ENCODE peak calls at places on chromosomes 12 and 14, in five cellular contexts. A, S, Q, F and H are unnamed samples. For H3K36me3, the result is how much of the 10 kb centered on the place peaks cover.

GRCh38 chr12:25319233-25319984 is 68.7 kb upstream of the KRAS start:
- DNase-seq in F (no peak), Q (no peak), S (no peak), A (no peak), H (no peak)

GRCh38 chr12:2959194-2959507 is at the start of gene TEAD4:
- DNase-seq in S (peak), F (peak), Q (peak), A (peak), H (no peak)

GRCh38 chr14:70282666-70283065 is 76.8 kb downstream of the COX16 start:
- DNase-seq in A (no peak), S (no peak), F (no peak), Q (no peak), H (no peak)

GRCh38 chr12:10147714-10148403 is 17.9 kb upstream of the CLEC7A start:
- DNase-seq in S (no peak), Q (no peak), F (no peak), A (no peak), H (no peak)

GRCh38 chr14:22822017-22822618 is 6.9 kb upstream of the SLC7A7 start:
- DNase-seq in S (no peak), Q (no peak), A (no peak), F (peak), H (no peak)

GRCh38 chr12:39071611-39072010 is 166.2 kb upstream of the CPNE8 start:
- DNase-seq in Q (no peak), S (no peak), F (no peak), A (no peak), H (no peak)

GRCh38 chr14:90791481-90791880 is 24.7 kb downstream of the TTC7B start:
- DNase-seq in A (peak), Q (no peak), F (no peak), S (no peak), H (no peak)

GRCh38 chr12:102426599-102427541 is 53.5 kb downstream of the IGF1 start:
- DNase-seq in A (no peak), Q (no peak), F (no peak), S (no peak), H (no peak)

DNA sequence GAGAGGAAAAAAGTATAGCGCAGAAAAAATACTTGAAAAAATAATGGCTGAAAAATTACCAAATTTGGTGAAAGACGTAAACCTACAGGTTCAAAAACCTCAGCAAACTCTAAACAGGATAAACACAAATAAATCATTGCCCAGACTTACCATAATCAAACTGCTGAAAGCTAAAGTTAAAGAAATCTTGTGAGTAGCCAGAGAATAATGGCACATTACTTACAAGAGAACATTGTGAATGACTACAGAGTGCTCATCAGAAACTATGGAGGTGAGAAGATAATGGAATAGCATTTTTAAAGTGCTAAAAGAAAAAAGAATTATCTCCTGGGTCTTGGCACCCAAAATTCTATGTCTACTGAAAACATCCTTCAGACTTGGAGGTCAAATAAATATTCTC is 36.0 kb downstream of the ATF1 start:
- DNase-seq in S (no peak), A (no peak), F (no peak), Q (no peak), H (no peak)
- H3K36me3 ChIP-seq in S (under half), A (under half), F (under half), Q (under half), H (under half)

GRCh38 chr14:51457858-51458562 is 193.7 kb upstream of the FRMD6 start:
- DNase-seq in A (no peak), Q (no peak), F (no peak), S (no peak), H (no peak)

GRCh38 chr14:51462182-51462581 is 189.5 kb upstream of the FRMD6 start:
- DNase-seq in F (no peak), A (no peak), Q (no peak), S (no peak), H (no peak)

GRCh38 chr14:51455041-51455835 is 196.5 kb upstream of the FRMD6 start:
- DNase-seq in A (no peak), S (no peak), Q (no peak), F (no peak), H (no peak)

GRCh38 chr14:51460051-51460450 is 191.7 kb upstream of the FRMD6 start:
- DNase-seq in F (no peak), A (no peak), Q (no peak), S (no peak), H (no peak)

DNA sequence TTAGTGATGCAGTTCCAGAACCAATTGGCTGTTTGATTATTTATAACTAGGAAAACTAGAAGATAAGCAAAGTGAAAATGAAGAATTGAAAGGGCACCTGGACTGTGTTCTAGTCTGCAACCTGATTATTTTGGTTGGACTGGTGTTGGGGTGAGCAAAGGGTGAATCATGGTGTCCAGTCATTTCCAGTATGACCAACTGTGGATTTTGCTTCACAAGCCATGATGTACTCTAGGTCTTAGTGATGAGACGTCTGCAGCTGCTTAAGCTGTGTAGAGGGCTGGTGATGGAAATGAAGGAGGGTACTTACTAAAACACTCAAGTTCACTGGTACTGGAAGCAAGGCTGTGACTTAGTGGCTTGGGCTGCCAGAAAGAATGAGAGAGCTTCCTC is 193.2 kb upstream of the FRMD6 start:
- DNase-seq in A (no peak), F (no peak), S (no peak), Q (no peak), H (no peak)
- H3K4me3 ChIP-seq in A (no peak), F (no peak), S (no peak), Q (no peak), H (no peak)

GRCh38 chr12:121837680-121838079 is 21.0 kb downstream of the HPD start:
- DNase-seq in A (no peak), F (no peak), S (no peak), Q (no peak), H (no peak)

GRCh38 chr12:121839993-121840761 is 18.5 kb downstream of the HPD start:
- DNase-seq in Q (no peak), A (no peak), S (no peak), F (no peak), H (no peak)

GRCh38 chr12:121838096-121838495 is 20.6 kb downstream of the HPD start:
- DNase-seq in S (no peak), F (no peak), Q (no peak), A (no peak), H (no peak)

GRCh38 chr12:121843236-121843982 is 15.2 kb downstream of the HPD start:
- DNase-seq in S (no peak), A (no peak), Q (no peak), F (no peak), H (no peak)

DNA sequence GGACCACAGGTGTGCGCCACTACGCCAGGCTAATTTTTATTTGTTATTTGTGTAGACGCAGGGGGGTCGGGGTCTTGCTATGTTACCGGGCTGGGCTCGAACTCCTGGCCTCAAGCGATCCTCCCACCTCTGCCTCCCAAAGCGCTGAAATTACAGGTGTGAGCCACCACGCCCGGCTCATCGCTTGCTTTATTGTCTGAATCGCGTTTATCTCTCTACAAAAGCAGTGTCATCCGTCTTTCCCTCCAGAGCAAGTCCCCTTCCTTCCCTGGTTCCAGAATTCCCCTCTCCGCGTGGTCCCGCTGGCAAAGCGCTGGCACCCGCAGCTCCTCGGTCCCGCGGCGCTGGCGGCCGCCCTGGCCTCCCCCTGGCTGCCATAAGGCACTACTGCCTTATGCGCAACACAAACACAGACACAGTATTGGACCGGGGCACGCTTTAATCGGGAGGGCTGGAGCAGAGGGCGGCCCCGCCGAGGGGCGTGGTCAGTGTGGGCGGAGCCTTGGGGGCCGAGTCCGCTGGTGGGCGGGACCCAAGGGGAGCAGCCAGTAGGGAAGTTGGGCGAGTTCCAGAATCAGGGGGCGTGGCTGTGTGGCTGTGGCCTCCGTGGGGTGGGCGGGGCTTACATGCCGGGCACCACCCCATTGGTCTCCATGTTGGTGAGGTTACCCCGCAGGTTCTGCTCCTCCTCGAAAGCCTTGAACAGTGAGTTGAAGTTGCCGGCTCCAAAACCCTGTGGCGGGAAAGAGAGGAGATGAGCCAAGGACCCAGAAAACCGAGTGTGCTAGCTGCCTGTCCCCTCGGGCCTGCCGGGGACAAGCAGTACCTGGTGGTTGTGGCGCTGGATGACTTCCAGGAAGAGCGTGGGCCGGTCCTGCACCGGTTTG is 19.3 kb downstream of the HPD start:
- DNase-seq in S (peak), A (peak), F (peak), Q (peak), H (peak)
- TF ChIP-seq CTCF in S (peak), A (peak), F (peak), Q (peak), H (peak)

DNA sequence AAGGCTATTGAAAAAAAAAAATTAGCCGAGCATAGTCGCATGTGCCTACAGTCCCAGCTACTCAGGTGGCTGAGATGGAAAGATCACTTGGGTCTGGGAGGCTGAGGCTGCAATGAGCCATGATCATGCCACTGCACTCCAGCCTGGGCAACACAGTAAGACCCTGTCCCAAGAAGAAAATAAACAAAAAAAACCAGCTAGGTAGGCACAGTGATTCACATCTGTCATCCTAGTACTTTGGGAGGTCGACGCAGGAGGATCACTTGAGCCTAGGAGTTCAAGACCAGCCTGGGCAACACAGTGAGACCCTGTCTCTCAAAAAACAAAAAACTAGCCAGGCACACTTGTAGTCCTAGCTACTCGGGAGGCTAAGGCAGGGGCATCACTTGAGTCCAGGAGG is 8.2 kb downstream of the SARNP start:
- DNase-seq in A (no peak), S (no peak), F (no peak), Q (no peak), H (no peak)
- H3K36me3 ChIP-seq in A (under half), S (under half), F (under half), Q (under half), H (under half)

DNA sequence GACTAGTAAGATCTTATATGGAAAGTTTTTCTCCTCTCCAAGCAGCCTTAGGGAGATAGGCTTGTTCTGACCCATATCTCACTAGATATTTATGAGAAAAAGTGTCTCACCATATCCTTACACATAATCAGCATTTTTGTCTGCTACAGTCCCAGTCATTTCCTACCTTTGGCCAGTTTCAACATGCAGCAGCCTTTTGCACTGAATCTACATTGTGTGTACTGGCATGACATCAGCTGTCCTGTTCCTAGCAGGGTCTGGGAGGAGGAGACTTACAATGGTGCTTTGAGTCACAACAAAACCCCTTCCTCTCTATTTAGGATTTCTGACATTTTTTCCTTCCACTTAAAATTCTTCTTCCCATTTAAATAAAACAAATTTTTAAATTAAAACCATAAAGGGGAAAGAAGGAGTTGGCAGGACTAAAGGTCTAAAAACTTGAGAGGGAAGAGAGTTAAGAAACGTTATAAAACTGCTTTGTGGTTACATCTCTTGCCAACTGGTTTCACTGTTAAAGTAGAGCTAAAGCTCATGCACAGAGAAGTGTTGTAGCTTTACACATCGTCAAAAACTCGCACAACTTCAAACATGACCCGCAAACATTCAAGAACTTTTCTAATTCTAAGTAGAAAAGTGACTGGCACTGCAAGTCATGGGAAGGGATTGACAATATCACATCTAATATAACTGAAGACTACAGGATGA is 53.3 kb upstream of the CERS5 start:
- DNase-seq in S (no peak), F (no peak), Q (no peak), A (no peak), H (peak)
- H3K4me3 ChIP-seq in S (peak), F (peak), Q (peak), A (peak), H (peak)

DNA sequence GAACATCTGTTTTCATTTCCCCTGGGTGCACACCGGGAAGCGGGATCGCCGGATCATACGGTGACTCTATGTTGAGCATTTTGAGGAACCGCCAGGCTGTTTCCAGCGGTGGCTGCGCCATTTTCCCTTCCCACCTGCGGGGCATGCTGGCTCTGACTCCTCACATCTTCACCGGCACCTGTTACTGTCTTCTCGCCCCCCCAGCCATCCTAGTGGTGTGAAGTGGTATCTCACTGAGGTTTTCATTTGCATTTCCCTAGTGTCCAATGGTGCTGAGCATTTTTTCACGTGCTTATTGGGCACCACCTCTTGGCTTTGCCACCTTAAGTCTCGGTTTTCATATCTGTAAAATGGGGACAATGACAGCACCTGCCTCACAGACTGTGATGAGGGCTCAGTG is 44.1 kb upstream of the EML1 start:
- DNase-seq in A (no peak), S (no peak), F (no peak), Q (no peak), H (no peak)
- TF ChIP-seq CTCF in A (no peak), S (no peak), F (no peak), Q (peak), H (no peak)